ENCODE peak calls at places on chromosomes 13 and 19, in six cellular contexts. One of them, this sample, is unnamed.
A peak's percentile ranks its signal among the peaks of the same experiment; 100 is the strongest.

GRCh38 chr13:110485604-110486003 is 75.9 kb downstream of the RAB20 start:
- DNase-seq in IMR-90: no peak
- DNase-seq in neuronal stem cell: peak; percentile 56
- DNase-seq in H9: peak; percentile 96
- DNase-seq in mesendoderm: peak; percentile 99
- DNase-seq in mesenchymal stem cell: peak; percentile 43
- DNase-seq in this sample: peak; percentile 59

GRCh38 chr13:98892821-98893220 is 85.0 kb downstream of the DOCK9 start:
- DNase-seq in IMR-90: no peak
- DNase-seq in neuronal stem cell: no peak
- DNase-seq in H9: no peak
- DNase-seq in mesendoderm: no peak
- DNase-seq in mesenchymal stem cell: no peak
- DNase-seq in this sample: no peak

GRCh38 chr13:102830646-102831045 is 15.2 kb upstream of the ERCC5 start:
- DNase-seq in IMR-90: no peak
- DNase-seq in neuronal stem cell: no peak
- DNase-seq in H9: peak; percentile 35
- DNase-seq in mesendoderm: no peak
- DNase-seq in mesenchymal stem cell: no peak
- DNase-seq in this sample: no peak

GRCh38 chr13:39485314-39485700 is 117.7 kb downstream of the LHFPL6 start:
- DNase-seq in IMR-90: peak; percentile 33
- DNase-seq in neuronal stem cell: no peak
- DNase-seq in H9: no peak
- DNase-seq in mesendoderm: peak; percentile 66
- DNase-seq in mesenchymal stem cell: no peak
- DNase-seq in this sample: no peak

GRCh38 chr13:37595162-37595561 is 3.4 kb downstream of the POSTN start:
- DNase-seq in IMR-90: peak; percentile 47
- DNase-seq in neuronal stem cell: no peak
- DNase-seq in H9: no peak
- DNase-seq in mesendoderm: no peak
- DNase-seq in mesenchymal stem cell: peak; percentile 54
- DNase-seq in this sample: no peak

GRCh38 chr13:75812751-75813181 is 176.6 kb downstream of the LMO7 start:
- DNase-seq in IMR-90: peak; percentile 35
- DNase-seq in neuronal stem cell: no peak
- DNase-seq in H9: no peak
- DNase-seq in mesendoderm: no peak
- DNase-seq in mesenchymal stem cell: peak; percentile 12
- DNase-seq in this sample: peak; percentile 65

GRCh38 chr13:83516781-83517180 is 365.5 kb downstream of the SLITRK1 start:
- DNase-seq in IMR-90: no peak
- DNase-seq in neuronal stem cell: no peak
- DNase-seq in H9: no peak
- DNase-seq in mesendoderm: no peak
- DNase-seq in mesenchymal stem cell: no peak
- DNase-seq in this sample: no peak

GRCh38 chr13:85864963-85865530 is 65.8 kb upstream of the SLITRK6 start:
- DNase-seq in IMR-90: peak; percentile 38
- DNase-seq in neuronal stem cell: peak; percentile 9
- DNase-seq in H9: peak; percentile 31
- DNase-seq in mesendoderm: peak; percentile 65
- DNase-seq in mesenchymal stem cell: peak; percentile 66
- DNase-seq in this sample: peak; percentile 30

GRCh38 chr19:13079542-13079986 is 23.1 kb downstream of the LYL1 start:
- DNase-seq in IMR-90: peak; percentile 50
- DNase-seq in neuronal stem cell: no peak
- DNase-seq in H9: no peak
- DNase-seq in mesendoderm: no peak
- DNase-seq in mesenchymal stem cell: no peak
- DNase-seq in this sample: no peak

DNA sequence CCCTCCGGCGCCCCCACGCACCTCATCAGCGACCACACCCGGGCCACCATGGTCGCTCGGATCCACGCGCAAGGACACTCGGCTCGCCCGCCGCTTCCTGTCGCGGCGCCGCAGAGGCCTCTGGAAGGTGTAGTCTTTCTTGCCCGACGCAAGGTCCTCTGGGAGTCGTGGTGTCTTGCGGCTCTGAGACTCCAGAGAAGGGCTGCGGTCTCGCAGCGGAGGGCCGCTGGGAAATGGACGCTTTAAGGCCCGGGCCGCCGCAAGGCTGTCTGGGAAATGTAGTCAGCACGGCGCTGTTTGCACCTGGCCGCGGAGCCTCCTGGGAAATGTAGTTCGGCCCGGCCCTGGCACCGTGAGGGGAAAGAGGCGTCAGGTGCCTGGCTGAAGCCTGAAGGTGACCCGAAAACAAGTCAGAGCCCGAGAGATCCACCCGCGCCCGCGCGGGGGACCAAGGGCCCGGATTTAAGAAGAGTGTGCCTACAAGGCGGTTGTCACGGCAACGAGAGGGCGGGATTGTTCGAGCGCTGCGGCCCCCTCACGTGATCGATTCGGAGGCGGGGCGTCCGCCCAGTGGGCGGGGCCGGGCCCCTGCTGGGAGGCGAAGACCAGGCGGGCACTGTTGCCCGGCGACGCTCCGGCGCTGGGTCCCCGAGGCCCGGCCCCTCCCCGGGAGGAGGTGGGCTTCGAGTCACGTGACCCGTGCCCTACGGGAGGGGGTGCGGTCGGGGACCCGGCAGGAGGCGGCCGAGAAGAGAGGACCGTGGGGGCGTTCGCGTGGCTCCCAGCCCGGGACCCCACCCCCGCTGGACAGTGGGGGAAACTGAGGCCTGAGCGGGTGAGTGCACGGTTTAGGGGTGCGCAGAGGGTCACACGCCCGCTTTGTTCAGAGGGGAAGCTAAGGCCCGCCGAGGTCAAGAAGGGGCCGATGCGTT is at the start of the genes HSD11B1L and MICOS13:
- DNase-seq in IMR-90: peak; percentile 98
- DNase-seq in neuronal stem cell: peak; percentile 98
- DNase-seq in H9: peak; percentile 99
- DNase-seq in mesendoderm: peak; percentile 99
- DNase-seq in mesenchymal stem cell: peak; percentile 99
- DNase-seq in this sample: peak; percentile 99
- H2BK120ac ChIP-seq in IMR-90: peak within 1 kb of the TSS; percentile 84
- H2BK120ac ChIP-seq in neuronal stem cell: no peak within 1 kb of the TSS
- H2BK120ac ChIP-seq in H9: no peak within 1 kb of the TSS
- H2BK120ac ChIP-seq in mesendoderm: no peak within 1 kb of the TSS
- H2BK120ac ChIP-seq in mesenchymal stem cell: peak within 1 kb of the TSS; percentile 78
- H2BK120ac ChIP-seq in this sample: peak within 1 kb of the TSS; percentile 81

DNA sequence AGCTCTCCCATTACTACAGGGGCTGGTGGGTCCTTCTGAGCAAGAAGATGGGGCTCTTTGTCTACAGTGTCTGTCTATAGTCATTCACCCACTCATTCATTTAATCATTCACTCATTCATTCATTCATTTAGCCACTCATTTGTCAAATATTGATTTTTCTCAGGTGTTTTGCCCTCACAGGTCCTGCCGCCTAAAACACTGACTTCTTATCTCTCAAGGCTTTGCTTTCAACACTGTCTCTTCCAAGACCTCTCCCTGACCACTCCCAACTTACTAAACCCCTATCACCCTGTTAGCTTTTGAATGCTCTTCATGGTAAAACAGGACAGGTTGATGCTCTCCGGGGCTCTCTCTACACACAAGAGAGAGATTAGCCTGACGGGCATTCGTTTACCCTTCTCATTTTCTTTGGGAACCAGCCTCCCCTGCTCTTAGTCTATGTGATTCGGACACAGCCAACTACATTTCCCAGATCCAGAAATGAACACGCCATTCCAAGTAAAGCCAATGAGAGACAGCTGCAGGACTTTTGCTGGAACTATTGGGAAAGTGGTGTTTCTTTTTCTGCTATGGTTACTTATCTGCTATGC is 22.7 kb downstream of the FAM187B start:
- DNase-seq in IMR-90: no peak
- DNase-seq in neuronal stem cell: no peak
- DNase-seq in H9: no peak
- DNase-seq in mesendoderm: no peak
- DNase-seq in mesenchymal stem cell: no peak
- DNase-seq in this sample: no peak
- H2BK120ac ChIP-seq in IMR-90: no peak overlapping the region
- H2BK120ac ChIP-seq in neuronal stem cell: no peak overlapping the region
- H2BK120ac ChIP-seq in H9: no peak overlapping the region
- H2BK120ac ChIP-seq in mesendoderm: no peak overlapping the region
- H2BK120ac ChIP-seq in mesenchymal stem cell: no peak overlapping the region
- H2BK120ac ChIP-seq in this sample: no peak overlapping the region

DNA sequence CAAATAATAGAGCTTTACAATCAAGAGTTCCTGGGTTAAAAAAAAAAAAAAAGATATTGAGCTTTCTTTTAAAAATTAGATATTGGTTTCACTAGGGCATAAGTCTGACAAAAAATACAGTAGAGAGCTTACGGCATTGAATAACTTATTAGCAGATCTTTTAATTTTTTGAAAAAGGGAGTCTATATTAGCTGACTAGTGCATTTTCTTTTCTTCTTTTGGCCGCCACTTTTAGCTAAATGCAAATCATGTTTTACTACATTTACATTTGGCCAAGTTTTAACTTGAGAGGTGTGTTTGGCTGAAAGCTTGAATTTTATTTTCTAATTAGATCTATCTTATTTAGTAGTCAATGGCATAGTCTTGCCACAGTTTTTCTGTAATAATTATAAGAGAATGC is 43.4 kb downstream of the SPRY2 start:
- DNase-seq in IMR-90: no peak
- DNase-seq in neuronal stem cell: no peak
- DNase-seq in H9: no peak
- DNase-seq in mesendoderm: no peak
- DNase-seq in mesenchymal stem cell: no peak
- DNase-seq in this sample: no peak
- H2BK120ac ChIP-seq in IMR-90: no peak overlapping the region
- H2BK120ac ChIP-seq in neuronal stem cell: no peak overlapping the region
- H2BK120ac ChIP-seq in H9: no peak overlapping the region
- H2BK120ac ChIP-seq in mesendoderm: no peak overlapping the region
- H2BK120ac ChIP-seq in mesenchymal stem cell: no peak overlapping the region
- H2BK120ac ChIP-seq in this sample: no peak overlapping the region

DNA sequence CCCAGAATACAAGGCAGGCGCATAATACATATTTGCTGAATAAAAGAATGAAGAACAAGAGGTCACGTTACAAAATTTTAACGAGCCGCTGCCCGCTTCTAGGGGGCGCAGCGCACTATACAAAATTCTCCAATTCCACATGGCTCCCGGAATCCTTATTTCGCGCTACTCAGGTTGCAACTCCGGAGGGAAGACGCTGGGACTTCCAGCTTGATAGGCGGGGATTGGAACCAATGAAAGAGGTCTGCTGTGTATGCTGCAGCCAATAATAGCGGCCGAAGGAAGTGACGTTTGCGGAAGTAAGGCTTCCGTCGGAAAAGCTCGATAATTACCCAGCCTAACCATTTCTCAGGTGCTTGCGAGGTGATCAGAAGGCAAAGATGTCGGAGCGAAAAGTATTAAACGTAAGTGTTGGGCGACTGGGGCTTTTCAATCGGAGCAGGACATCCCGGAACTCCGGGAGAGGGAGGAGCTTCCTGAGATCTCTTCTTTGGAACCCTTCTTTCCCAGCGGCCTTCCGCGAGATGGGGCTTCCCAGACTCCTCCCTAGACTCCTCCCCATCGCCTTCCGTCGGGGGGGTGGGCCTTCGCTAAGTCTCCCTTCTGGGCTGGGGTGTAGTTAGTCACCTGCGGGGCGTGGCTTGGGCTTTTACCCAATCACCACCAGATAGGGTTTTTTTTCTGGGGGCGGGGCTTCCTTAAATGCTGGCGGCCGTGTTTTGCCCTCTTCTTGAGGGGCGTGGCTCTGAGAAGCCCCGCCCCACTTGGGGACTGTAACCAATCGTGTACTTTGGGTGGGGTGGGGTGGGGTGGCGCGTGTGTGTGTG is at the start of gene YJU2:
- DNase-seq in IMR-90: peak; percentile 99
- DNase-seq in neuronal stem cell: peak; percentile 100
- DNase-seq in H9: peak; percentile 99
- DNase-seq in mesendoderm: peak; percentile 100
- DNase-seq in mesenchymal stem cell: peak; percentile 100
- DNase-seq in this sample: peak; percentile 100
- H2BK120ac ChIP-seq in IMR-90: peak within 1 kb of the TSS; percentile 69
- H2BK120ac ChIP-seq in neuronal stem cell: no peak within 1 kb of the TSS
- H2BK120ac ChIP-seq in H9: no peak within 1 kb of the TSS
- H2BK120ac ChIP-seq in mesendoderm: no peak within 1 kb of the TSS
- H2BK120ac ChIP-seq in mesenchymal stem cell: peak within 1 kb of the TSS; percentile 86
- H2BK120ac ChIP-seq in this sample: peak within 1 kb of the TSS; percentile 92

GRCh38 chr13:66995366-66995663 is 234.8 kb downstream of the PCDH9 start:
- DNase-seq in IMR-90: no peak
- DNase-seq in neuronal stem cell: no peak
- DNase-seq in H9: no peak
- DNase-seq in mesendoderm: no peak
- DNase-seq in mesenchymal stem cell: no peak
- DNase-seq in this sample: no peak

GRCh38 chr13:66992683-66993082 is 237.5 kb downstream of the PCDH9 start:
- DNase-seq in IMR-90: no peak
- DNase-seq in neuronal stem cell: no peak
- DNase-seq in H9: no peak
- DNase-seq in mesendoderm: no peak
- DNase-seq in mesenchymal stem cell: no peak
- DNase-seq in this sample: no peak

GRCh38 chr13:66992183-66992582 is 238.0 kb downstream of the PCDH9 start:
- DNase-seq in IMR-90: peak; percentile 73
- DNase-seq in neuronal stem cell: no peak
- DNase-seq in H9: no peak
- DNase-seq in mesendoderm: no peak
- DNase-seq in mesenchymal stem cell: no peak
- DNase-seq in this sample: no peak

GRCh38 chr13:66994498-66995365 is 235.4 kb downstream of the PCDH9 start:
- DNase-seq in IMR-90: no peak
- DNase-seq in neuronal stem cell: no peak
- DNase-seq in H9: no peak
- DNase-seq in mesendoderm: no peak
- DNase-seq in mesenchymal stem cell: no peak
- DNase-seq in this sample: no peak

DNA sequence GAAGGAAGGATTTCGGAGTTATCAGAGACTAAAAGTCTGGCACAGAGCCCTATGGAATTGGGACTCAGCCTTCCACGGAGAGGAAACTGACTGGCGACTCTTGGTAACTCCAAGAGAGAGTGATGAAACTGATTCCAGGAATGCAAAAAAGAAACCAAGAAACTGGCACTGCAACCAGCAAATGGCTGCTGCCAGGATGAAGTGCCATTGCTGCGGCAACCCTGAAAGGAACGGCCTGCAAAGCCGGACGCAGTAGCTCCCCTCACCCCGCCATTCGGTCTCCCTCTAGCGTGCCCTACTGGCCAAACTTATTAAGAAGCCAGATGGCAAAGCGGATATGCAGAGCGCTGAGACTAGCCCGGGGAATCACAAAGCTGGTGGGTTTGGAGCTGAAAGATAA is 236.0 kb downstream of the PCDH9 start:
- DNase-seq in IMR-90: peak; percentile 52
- DNase-seq in neuronal stem cell: peak; percentile 65
- DNase-seq in H9: peak; percentile 85
- DNase-seq in mesendoderm: peak; percentile 90
- DNase-seq in mesenchymal stem cell: peak; percentile 76
- DNase-seq in this sample: no peak
- H2BK120ac ChIP-seq in IMR-90: peak overlapping the region; percentile 2
- H2BK120ac ChIP-seq in neuronal stem cell: no peak overlapping the region
- H2BK120ac ChIP-seq in H9: no peak overlapping the region
- H2BK120ac ChIP-seq in mesendoderm: no peak overlapping the region
- H2BK120ac ChIP-seq in mesenchymal stem cell: no peak overlapping the region
- H2BK120ac ChIP-seq in this sample: no peak overlapping the region